ENCODE peak calls at places on chromosomes 3 and 15, in five cellular contexts. T is heart right ventricle, P is astrocyte, S is psoas muscle, Y is heart left ventricle. F is an unnamed sample.

GRCh38 chr3:116966649-116967048 is 257.1 kb downstream of the TUSC7 start:
- DNase-seq in T (no peak), P (no peak), S (no peak), Y (no peak), F (no peak)

GRCh38 chr15:90232196-90232595 is 1.5 kb downstream of the CIB1 start:
- DNase-seq in T (no peak), P (no peak), S (no peak), Y (no peak), F (no peak)

GRCh38 chr3:88113311-88114162 is 36.2 kb upstream of the C3orf38 start:
- DNase-seq in T (peak; percentile 74), P (peak; percentile 42), S (no peak), Y (no peak), F (peak; percentile 89)

GRCh38 chr15:69081310-69082004 is 67.0 kb downstream of the NOX5 start:
- DNase-seq in T (peak; percentile 81), P (peak; percentile 54), S (peak; percentile 87), Y (peak; percentile 83), F (peak; percentile 61)

GRCh38 chr3:122668930-122669730 is 11.5 kb upstream of the PARP14 start:
- DNase-seq in T (no peak), P (peak; percentile 72), S (no peak), Y (no peak), F (peak; percentile 20)

GRCh38 chr3:72738752-72739520 is 109.3 kb downstream of the SHQ1 start:
- DNase-seq in T (no peak), P (no peak), S (peak; percentile 59), Y (peak; percentile 72), F (peak; percentile 25)

GRCh38 chr3:96863129-96863740 is 48.8 kb downstream of the EPHA6 start:
- DNase-seq in T (no peak), P (no peak), S (no peak), Y (no peak), F (peak; percentile 71)

GRCh38 chr15:45550436-45550835 is 27.9 kb upstream of the SLC30A4 start:
- DNase-seq in T (no peak), P (peak; percentile 22), S (no peak), Y (no peak), F (peak; percentile 43)

GRCh38 chr3:164230385-164231094 is 847.8 kb downstream of the SI start:
- DNase-seq in T (no peak), P (no peak), S (no peak), Y (no peak), F (no peak)

GRCh38 chr3:41037651-41038334 is 161.5 kb upstream of the CTNNB1 start:
- DNase-seq in T (no peak), P (no peak), S (no peak), Y (no peak), F (no peak)

GRCh38 chr3:101183151-101183550 is 137.2 kb downstream of the IMPG2 start:
- DNase-seq in T (no peak), P (no peak), S (no peak), Y (no peak), F (no peak)

GRCh38 chr3:11078826-11079520 is 75.3 kb upstream of the HRH1 start:
- DNase-seq in T (no peak), P (no peak), S (no peak), Y (no peak), F (no peak)

GRCh38 chr3:49649576-49649975 is 24.6 kb upstream of the APEH start:
- DNase-seq in T (no peak), P (no peak), S (peak; percentile 23), Y (peak; percentile 36), F (no peak)

GRCh38 chr3:152183473-152183872 is 85.3 kb upstream of the MBNL1 start:
- DNase-seq in T (peak; percentile 54), P (no peak), S (peak; percentile 48), Y (no peak), F (no peak)

GRCh38 chr15:55060831-55061230 is 135.9 kb downstream of the RSL24D1 start:
- DNase-seq in T (no peak), P (no peak), S (no peak), Y (no peak), F (no peak)

GRCh38 chr3:181486496-181486895 is 225.2 kb upstream of the SOX2 start:
- DNase-seq in T (no peak), P (no peak), S (no peak), Y (no peak), F (no peak)

GRCh38 chr3:123412076-123412475 is 36.8 kb downstream of the ADCY5 start:
- DNase-seq in T (no peak), P (no peak), S (no peak), Y (peak; percentile 60), F (no peak)

GRCh38 chr15:62020576-62021160 is 39.6 kb downstream of the VPS13C start:
- DNase-seq in T (no peak), P (peak; percentile 25), S (no peak), Y (no peak), F (peak; percentile 9)

GRCh38 chr3:133487920-133488540 is 85.5 kb upstream of the CDV3 start:
- DNase-seq in T (peak; percentile 28), P (no peak), S (no peak), Y (no peak), F (peak; percentile 61)

GRCh38 chr3:185960518-185961288 is 22.9 kb upstream of the TRA2B start:
- DNase-seq in T (no peak), P (no peak), S (no peak), Y (no peak), F (no peak)

GRCh38 chr15:32718082-32718821 is 448 bp downstream of the GREM1 start:
- DNase-seq in T (no peak), P (no peak), S (no peak), Y (peak; percentile 55), F (peak; percentile 59)

GRCh38 chr3:49790626-49791411 is 4.5 kb upstream of the IP6K1 start:
- DNase-seq in T (no peak), P (no peak), S (no peak), Y (no peak), F (no peak)

GRCh38 chr3:100781311-100781710 is 72.0 kb downstream of the TFG start:
- DNase-seq in T (no peak), P (peak; percentile 72), S (no peak), Y (no peak), F (no peak)

GRCh38 chr3:64229903-64230302 is 4.6 kb upstream of the PRICKLE2 start:
- DNase-seq in T (no peak), P (peak; percentile 74), S (no peak), Y (no peak), F (no peak)

GRCh38 chr3:150741497-150742140 is 21.4 kb downstream of the SIAH2 start:
- DNase-seq in T (no peak), P (peak; percentile 48), S (no peak), Y (no peak), F (no peak)
- H3K4me1 ChIP-seq in T (peaks cover 29% of the 10 kb centered on the region), P (peaks cover 30% of the 10 kb centered on the region), S (peaks cover 27% of the 10 kb centered on the region), Y (peaks cover 40% of the 10 kb centered on the region), F (peaks cover 66% of the 10 kb centered on the region)

GRCh38 chr3:189954733-189955665 is 165.7 kb downstream of the P3H2 start:
- DNase-seq in T (no peak), P (no peak), S (no peak), Y (no peak), F (peak; percentile 36)
- H3K4me1 ChIP-seq in T (no peaks in the 10 kb centered on the region), P (no peaks in the 10 kb centered on the region), S (no peaks in the 10 kb centered on the region), Y (no peaks in the 10 kb centered on the region), F (peaks cover 5% of the 10 kb centered on the region)

GRCh38 chr3:148750296-148750695 is 52.6 kb downstream of the AGTR1 start:
- DNase-seq in T (no peak), P (no peak), S (no peak), Y (no peak), F (no peak)
- H3K4me1 ChIP-seq in T (no peaks in the 10 kb centered on the region), P (no peaks in the 10 kb centered on the region), S (no peaks in the 10 kb centered on the region), Y (no peaks in the 10 kb centered on the region), F (peaks cover 12% of the 10 kb centered on the region)

GRCh38 chr15:76190070-76190564 is 121.2 kb downstream of the ETFA start:
- DNase-seq in T (no peak), P (no peak), S (no peak), Y (no peak), F (no peak)
- H3K4me1 ChIP-seq in T (peaks cover 6% of the 10 kb centered on the region), P (peaks cover 13% of the 10 kb centered on the region), S (peaks cover 37% of the 10 kb centered on the region), Y (peaks cover 6% of the 10 kb centered on the region), F (peaks cover 20% of the 10 kb centered on the region)

GRCh38 chr3:172512363-172512762 is 10.9 kb downstream of the TNFSF10 start:
- DNase-seq in T (peak; percentile 62), P (peak; percentile 79), S (peak; percentile 72), Y (peak; percentile 85), F (no peak)
- H3K4me1 ChIP-seq in T (peaks cover 13% of the 10 kb centered on the region), P (peaks cover 8% of the 10 kb centered on the region), S (peaks cover 12% of the 10 kb centered on the region), Y (peaks cover 40% of the 10 kb centered on the region), F (peaks cover 11% of the 10 kb centered on the region)

GRCh38 chr3:16173696-16174355 is 654 bp upstream of the GALNT15 start:
- DNase-seq in T (no peak), P (peak; percentile 92), S (no peak), Y (no peak), F (peak; percentile 38)
- H3K4me1 ChIP-seq in T (peaks cover 12% of the 10 kb centered on the region), P (peaks cover 53% of the 10 kb centered on the region), S (peaks cover 51% of the 10 kb centered on the region), Y (peaks cover 32% of the 10 kb centered on the region), F (peaks cover 46% of the 10 kb centered on the region)

DNA sequence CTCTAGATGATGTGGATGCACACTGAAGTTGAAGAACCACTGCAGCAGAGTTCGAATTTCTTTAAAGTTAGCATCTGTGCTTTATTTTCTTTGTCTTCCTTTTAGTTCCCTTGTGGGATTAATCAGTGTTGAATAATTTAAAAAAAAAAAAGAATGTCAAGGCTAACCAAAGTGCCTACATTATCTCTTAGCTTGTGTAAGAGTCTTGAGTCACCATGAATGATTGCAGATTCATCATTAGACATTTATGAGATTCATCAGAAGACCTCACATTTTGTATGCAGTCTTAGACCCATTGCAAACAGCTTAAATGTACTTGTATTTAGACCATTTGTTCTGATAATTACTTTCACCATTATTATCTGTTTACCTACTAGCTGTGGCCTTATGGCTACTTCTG is 182.2 kb downstream of the FNDC3B start:
- DNase-seq in T (no peak), P (peak; percentile 92), S (no peak), Y (no peak), F (peak; percentile 36)
- H3K4me1 ChIP-seq in T (peaks cover 25% of the 10 kb centered on the region), P (peaks cover 59% of the 10 kb centered on the region), S (peaks cover 33% of the 10 kb centered on the region), Y (peaks cover 48% of the 10 kb centered on the region), F (peaks cover 52% of the 10 kb centered on the region)

GRCh38 chr15:36994809-36995208 is 105.5 kb downstream of the MEIS2 start:
- DNase-seq in T (no peak), P (no peak), S (no peak), Y (no peak), F (no peak)

GRCh38 chr15:36999778-37000177 is 100.6 kb downstream of the MEIS2 start:
- DNase-seq in T (no peak), P (no peak), S (no peak), Y (no peak), F (no peak)

GRCh38 chr15:36992454-36992853 is 107.9 kb downstream of the MEIS2 start:
- DNase-seq in T (no peak), P (no peak), S (no peak), Y (no peak), F (no peak)

GRCh38 chr15:36996121-36996520 is 104.2 kb downstream of the MEIS2 start:
- DNase-seq in T (peak; percentile 62), P (no peak), S (no peak), Y (no peak), F (no peak)

GRCh38 chr15:36996538-36997181 is 103.7 kb downstream of the MEIS2 start:
- DNase-seq in T (no peak), P (no peak), S (no peak), Y (no peak), F (no peak)
- H3K4me1 ChIP-seq in T (peaks cover 6% of the 10 kb centered on the region), P (no peaks in the 10 kb centered on the region), S (no peaks in the 10 kb centered on the region), Y (peaks cover 11% of the 10 kb centered on the region), F (no peaks in the 10 kb centered on the region)

DNA sequence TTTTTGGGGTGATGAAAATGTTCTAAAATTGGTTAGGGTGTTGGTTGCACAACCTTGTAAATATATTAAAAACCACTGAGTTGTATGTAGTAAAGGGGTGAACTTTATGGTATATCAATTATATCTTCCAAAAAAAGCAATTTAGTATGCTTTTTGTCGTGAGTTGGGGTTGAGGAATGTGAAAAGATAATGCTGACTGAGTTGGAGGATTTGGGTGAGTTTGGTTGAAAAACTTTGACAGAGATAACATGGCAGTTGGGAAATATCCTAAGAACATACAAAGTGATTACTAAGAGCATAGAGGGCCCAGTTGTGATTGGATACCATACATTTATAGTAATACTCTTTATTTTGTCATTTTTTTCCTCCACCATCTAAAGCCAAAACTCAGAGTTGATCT is 33.6 kb downstream of the HMG20A start:
- DNase-seq in T (no peak), P (peak; percentile 20), S (no peak), Y (no peak), F (peak; percentile 47)
- H3K4me1 ChIP-seq in T (peaks cover 35% of the 10 kb centered on the region), P (peaks cover 42% of the 10 kb centered on the region), S (peaks cover 8% of the 10 kb centered on the region), Y (peaks cover 51% of the 10 kb centered on the region), F (peaks cover 48% of the 10 kb centered on the region)